ENCODE peak calls at places on chromosomes 13 and 19, in four cellular contexts. F is hepatocyte, B is upper lobe of left lung, Y is brain microvascular endothelial cell. I is an unnamed sample.

GRCh38 chr19:461664-462551 is 1.1 kb upstream of the SHC2 start:
- DNase-seq in F (peak), B (peak), Y (no peak), I (peak)

GRCh38 chr13:44272692-44273091 is 100.9 kb upstream of the SERP2 start:
- DNase-seq in F (no peak), B (no peak), Y (peak), I (no peak)

GRCh38 chr19:47133021-47133471 is 2.4 kb downstream of the SAE1 start:
- DNase-seq in F (no peak), B (no peak), Y (no peak), I (no peak)

GRCh38 chr19:17091758-17092333 is 16.3 kb downstream of the MYO9B start:
- DNase-seq in F (no peak), B (peak), Y (no peak), I (peak)

GRCh38 chr19:54154603-54155345 is 4.7 kb downstream of the LENG1 start:
- DNase-seq in F (no peak), B (no peak), Y (no peak), I (no peak)

GRCh38 chr19:49861541-49862410 is 5.6 kb downstream of the PNKP start:
- DNase-seq in F (no peak), B (peak), Y (no peak), I (no peak)

GRCh38 chr13:37148501-37148900 is 43.0 kb upstream of the CSNK1A1L start:
- DNase-seq in F (no peak), B (no peak), Y (peak), I (no peak)

GRCh38 chr13:53150568-53150967 is 122.0 kb downstream of the OLFM4 start:
- DNase-seq in F (peak), B (no peak), Y (no peak), I (no peak)

GRCh38 chr13:108902557-108903155 is 273.2 kb downstream of the MYO16 start:
- DNase-seq in F (no peak), B (no peak), Y (no peak), I (no peak)

GRCh38 chr19:50669319-50670101 is 20.3 kb downstream of the C19orf81 start:
- DNase-seq in F (peak), B (no peak), Y (no peak), I (peak)

GRCh38 chr13:84088996-84089395 is 206.7 kb upstream of the SLITRK1 start:
- DNase-seq in F (no peak), B (no peak), Y (no peak), I (no peak)

GRCh38 chr13:43805681-43806128 is 18.9 kb upstream of the ENOX1 start:
- DNase-seq in F (no peak), B (no peak), Y (peak), I (no peak)

GRCh38 chr13:99986751-99987150 is 5.2 kb downstream of the ZIC2 start:
- DNase-seq in F (no peak), B (no peak), Y (no peak), I (no peak)

GRCh38 chr19:33456076-33456844 is 65.3 kb downstream of the PEPD start:
- DNase-seq in F (no peak), B (no peak), Y (no peak), I (no peak)

GRCh38 chr19:584240-585001 is 5.3 kb upstream of the HCN2 start:
- DNase-seq in F (peak), B (peak), Y (no peak), I (no peak)

GRCh38 chr19:8030906-8031305 is 21.7 kb upstream of the CCL25 start:
- DNase-seq in F (no peak), B (no peak), Y (no peak), I (no peak)

GRCh38 chr13:43390101-43390500 is 366.7 kb downstream of the DNAJC15 start:
- DNase-seq in F (no peak), B (no peak), Y (no peak), I (no peak)

GRCh38 chr19:741506-742131 is 9.3 kb upstream of the MISP start:
- DNase-seq in F (no peak), B (peak), Y (no peak), I (no peak)

GRCh38 chr13:40064723-40065122 is 409.3 kb downstream of the COG6 start:
- DNase-seq in F (peak), B (no peak), Y (peak), I (no peak)

GRCh38 chr13:88303157-88303556 is 632.0 kb downstream of the SLITRK5 start:
- DNase-seq in F (no peak), B (no peak), Y (no peak), I (no peak)

GRCh38 chr19:39083599-39083982 is 577 bp upstream of the ACP7 start:
- DNase-seq in F (no peak), B (no peak), Y (no peak), I (no peak)

GRCh38 chr19:53463263-53463662 is 4.3 kb upstream of the ZNF813 start:
- DNase-seq in F (no peak), B (peak), Y (no peak), I (peak)

GRCh38 chr13:70034280-70034679 is 73.3 kb upstream of the ATXN8OS start:
- DNase-seq in F (no peak), B (no peak), Y (no peak), I (no peak)

GRCh38 chr13:100156786-100157185 is 67.9 kb downstream of the PCCA start:
- DNase-seq in F (no peak), B (no peak), Y (no peak), I (no peak)

GRCh38 chr13:31818236-31818635 is 78.9 kb downstream of the RXFP2 start:
- DNase-seq in F (no peak), B (no peak), Y (no peak), I (no peak)

GRCh38 chr13:52027832-52028231 is 3.3 kb downstream of the UTP14C start:
- DNase-seq in F (no peak), B (no peak), Y (no peak), I (no peak)

GRCh38 chr13:52029569-52029968 is 5.1 kb downstream of the UTP14C start:
- DNase-seq in F (no peak), B (no peak), Y (no peak), I (peak)

GRCh38 chr13:52025475-52026245 is 1.2 kb downstream of the UTP14C start:
- DNase-seq in F (no peak), B (peak), Y (no peak), I (no peak)

GRCh38 chr13:52024481-52024880 is at the start of gene UTP14C:
- DNase-seq in F (no peak), B (no peak), Y (no peak), I (no peak)

DNA sequence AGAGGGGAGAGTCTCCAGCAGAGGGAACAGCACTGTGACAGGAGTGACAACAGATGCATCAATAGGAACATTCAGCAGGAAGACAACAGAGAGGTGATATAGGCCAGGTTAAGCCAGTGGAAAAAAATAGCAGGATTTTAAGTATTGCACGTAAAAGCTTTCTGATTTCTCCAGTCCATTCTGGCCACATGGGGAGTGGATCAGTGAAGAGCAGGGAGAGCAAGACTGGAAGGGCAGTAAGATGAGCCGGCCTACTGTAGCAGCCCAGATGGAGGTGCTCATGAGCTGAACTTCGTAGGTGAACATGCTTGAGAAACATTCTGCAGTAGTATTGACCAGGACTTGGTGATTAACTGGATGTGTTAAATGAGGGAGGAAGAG is 1.7 kb downstream of the UTP14C start:
- DNase-seq in F (no peak), B (no peak), Y (no peak), I (no peak)
- TF ChIP-seq CTCF in F (no peak), B (no peak), Y (no peak), I (no peak)

GRCh38 chr13:95256086-95256485 is 45.2 kb downstream of the ABCC4 start:
- DNase-seq in F (no peak), B (no peak), Y (peak), I (no peak)
- H3K27ac ChIP-seq in F (no peak), B (no peak), Y (no peak), I (no peak)

GRCh38 chr19:55704494-55705245 is 29.6 kb downstream of the EPN1 start:
- DNase-seq in F (no peak), B (no peak), Y (no peak), I (no peak)
- TF ChIP-seq CTCF in F (no peak), B (no peak), Y (no peak), I (no peak)

GRCh38 chr19:3096902-3097326 is 2.8 kb downstream of the GNA11 start:
- DNase-seq in F (peak), B (peak), Y (no peak), I (no peak)
- H3K27ac ChIP-seq in F (peak), B (peak), Y (no peak), I (peak)

GRCh38 chr19:3879656-3880055 is 829 bp upstream of the ATCAY start:
- DNase-seq in F (no peak), B (no peak), Y (no peak), I (no peak)
- TF ChIP-seq CTCF in F (no peak), B (no peak), Y (peak), I (no peak)

GRCh38 chr13:41650706-41651105 is 193.4 kb downstream of the RGCC start:
- DNase-seq in F (no peak), B (no peak), Y (no peak), I (no peak)

GRCh38 chr13:41651413-41652068 is 194.2 kb downstream of the RGCC start:
- DNase-seq in F (no peak), B (no peak), Y (no peak), I (no peak)

GRCh38 chr13:41649659-41650058 is 192.3 kb downstream of the RGCC start:
- DNase-seq in F (no peak), B (no peak), Y (peak), I (no peak)

GRCh38 chr13:41645313-41645712 is 188.0 kb downstream of the RGCC start:
- DNase-seq in F (peak), B (no peak), Y (peak), I (no peak)

GRCh38 chr13:41648314-41648935 is 191.1 kb downstream of the RGCC start:
- DNase-seq in F (peak), B (no peak), Y (no peak), I (no peak)
- H3K27ac ChIP-seq in F (peak), B (peak), Y (peak), I (no peak)

GRCh38 chr13:65615506-65615905 is 1614.6 kb downstream of the PCDH9 start:
- DNase-seq in F (no peak), B (no peak), Y (no peak), I (no peak)

GRCh38 chr13:65613004-65613403 is 1617.1 kb downstream of the PCDH9 start:
- DNase-seq in F (no peak), B (no peak), Y (no peak), I (no peak)
- TF ChIP-seq CTCF in F (no peak), B (no peak), Y (peak), I (no peak)

GRCh38 chr19:29202281-29202680 is 10.7 kb downstream of the UQCRFS1 start:
- DNase-seq in F (no peak), B (no peak), Y (no peak), I (no peak)

GRCh38 chr19:29201849-29202248 is 11.1 kb downstream of the UQCRFS1 start:
- DNase-seq in F (no peak), B (no peak), Y (no peak), I (no peak)

GRCh38 chr19:29211562-29212416 is 1.2 kb downstream of the UQCRFS1 start:
- DNase-seq in F (peak), B (no peak), Y (peak), I (no peak)

GRCh38 chr19:29206453-29206852 is 6.5 kb downstream of the UQCRFS1 start:
- DNase-seq in F (no peak), B (no peak), Y (no peak), I (no peak)
- H3K27ac ChIP-seq in F (no peak), B (no peak), Y (no peak), I (no peak)

DNA sequence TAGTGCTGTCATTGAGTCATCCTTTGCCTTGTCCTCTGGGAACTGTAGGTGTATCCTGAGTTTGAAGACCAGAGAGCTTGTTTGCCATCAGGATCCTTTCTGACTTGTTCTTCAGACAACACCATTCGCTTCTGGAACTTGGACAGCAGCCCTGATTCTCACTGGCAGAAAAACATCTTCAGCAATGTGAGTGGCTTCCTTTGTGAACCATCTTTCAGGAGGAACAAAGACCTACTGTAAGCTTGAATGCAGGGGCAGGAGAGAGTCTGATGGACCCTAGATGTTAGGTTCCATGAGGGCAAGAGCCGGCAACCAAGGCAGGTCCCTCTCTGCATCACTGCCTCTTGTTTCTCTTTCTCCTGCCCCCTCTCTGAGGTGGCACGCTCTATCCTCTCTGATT is 26.7 kb downstream of the WDR62 start:
- DNase-seq in F (no peak), B (no peak), Y (no peak), I (no peak)
- TF ChIP-seq CTCF in F (no peak), B (no peak), Y (no peak), I (no peak)

GRCh38 chr19:18475004-18475453 is 37.1 kb upstream of the ISYNA1 start:
- DNase-seq in F (no peak), B (no peak), Y (no peak), I (no peak)

GRCh38 chr19:18477974-18478373 is 40.0 kb upstream of the ISYNA1 start:
- DNase-seq in F (no peak), B (no peak), Y (no peak), I (no peak)

GRCh38 chr19:18475762-18476331 is 37.9 kb upstream of the ISYNA1 start:
- DNase-seq in F (no peak), B (no peak), Y (no peak), I (no peak)

GRCh38 chr19:18477042-18477760 is 39.3 kb upstream of the ISYNA1 start:
- DNase-seq in F (no peak), B (no peak), Y (no peak), I (no peak)

GRCh38 chr19:18476507-18477041 is 38.6 kb upstream of the ISYNA1 start:
- DNase-seq in F (no peak), B (no peak), Y (no peak), I (no peak)
- H3K27ac ChIP-seq in F (no peak), B (no peak), Y (no peak), I (peak)

I was measured in colonic mucosa.